ENCODE peak calls at places on chromosomes 5 and 9, in six cellular contexts. One of them, this sample, is unnamed.

GRCh38 chr5:45521067-45521466 is 175.1 kb downstream of the HCN1 start:
- DNase-seq in brain microvascular endothelial cell: no peak
- DNase-seq in progenitor cell of endocrine pancreas: peak; percentile 28
- DNase-seq in osteoblast: no peak
- DNase-seq in lower leg skin: no peak
- DNase-seq in LoVo: no peak
- DNase-seq in this sample: no peak

GRCh38 chr5:178326054-178326715 is 93.6 kb upstream of the PHYKPL start:
- DNase-seq in LoVo: no peak
- DNase-seq in brain microvascular endothelial cell: no peak
- DNase-seq in osteoblast: no peak
- DNase-seq in lower leg skin: no peak
- DNase-seq in progenitor cell of endocrine pancreas: no peak
- DNase-seq in this sample: no peak

GRCh38 chr9:121835581-121836381 is 184.3 kb downstream of the DAB2IP start:
- DNase-seq in osteoblast: no peak
- DNase-seq in progenitor cell of endocrine pancreas: no peak
- DNase-seq in LoVo: no peak
- DNase-seq in brain microvascular endothelial cell: no peak
- DNase-seq in lower leg skin: no peak
- DNase-seq in this sample: no peak

GRCh38 chr5:14450055-14450524 is 131.5 kb upstream of the OTULINL start:
- DNase-seq in LoVo: no peak
- DNase-seq in osteoblast: no peak
- DNase-seq in progenitor cell of endocrine pancreas: no peak
- DNase-seq in brain microvascular endothelial cell: peak; percentile 97
- DNase-seq in lower leg skin: peak; percentile 75
- DNase-seq in this sample: no peak

GRCh38 chr5:72330712-72331111 is 10.5 kb downstream of the PTCD2 start:
- DNase-seq in LoVo: no peak
- DNase-seq in progenitor cell of endocrine pancreas: no peak
- DNase-seq in lower leg skin: no peak
- DNase-seq in osteoblast: no peak
- DNase-seq in brain microvascular endothelial cell: no peak
- DNase-seq in this sample: no peak

GRCh38 chr9:21616082-21616778 is 134.1 kb upstream of the IFNE start:
- DNase-seq in osteoblast: peak; percentile 86
- DNase-seq in brain microvascular endothelial cell: peak; percentile 95
- DNase-seq in LoVo: peak; percentile 60
- DNase-seq in lower leg skin: no peak
- DNase-seq in progenitor cell of endocrine pancreas: no peak
- DNase-seq in this sample: peak; percentile 56

GRCh38 chr5:149834246-149834855 is 104.2 kb downstream of the PPARGC1B start:
- DNase-seq in osteoblast: peak; percentile 96
- DNase-seq in progenitor cell of endocrine pancreas: peak; percentile 51
- DNase-seq in LoVo: peak; percentile 32
- DNase-seq in brain microvascular endothelial cell: peak; percentile 79
- DNase-seq in lower leg skin: peak; percentile 71
- DNase-seq in this sample: peak; percentile 71

GRCh38 chr5:39200081-39200480 is 19.3 kb downstream of the FYB1 start:
- DNase-seq in progenitor cell of endocrine pancreas: no peak
- DNase-seq in LoVo: no peak
- DNase-seq in osteoblast: no peak
- DNase-seq in brain microvascular endothelial cell: no peak
- DNase-seq in lower leg skin: no peak
- DNase-seq in this sample: no peak

GRCh38 chr5:6472792-6473191 is 24.1 kb downstream of the UBE2QL1 start:
- DNase-seq in osteoblast: no peak
- DNase-seq in LoVo: no peak
- DNase-seq in progenitor cell of endocrine pancreas: no peak
- DNase-seq in lower leg skin: no peak
- DNase-seq in brain microvascular endothelial cell: no peak
- DNase-seq in this sample: no peak

GRCh38 chr5:42898760-42899159 is 87.1 kb upstream of the SELENOP start:
- DNase-seq in LoVo: no peak
- DNase-seq in progenitor cell of endocrine pancreas: no peak
- DNase-seq in brain microvascular endothelial cell: no peak
- DNase-seq in osteoblast: no peak
- DNase-seq in lower leg skin: no peak
- DNase-seq in this sample: no peak

GRCh38 chr9:71249729-71250317 is 128.4 kb upstream of the TRPM3 start:
- DNase-seq in osteoblast: peak; percentile 21
- DNase-seq in LoVo: peak; percentile 54
- DNase-seq in brain microvascular endothelial cell: peak; percentile 67
- DNase-seq in lower leg skin: no peak
- DNase-seq in progenitor cell of endocrine pancreas: no peak
- DNase-seq in this sample: peak; percentile 76

GRCh38 chr5:73764586-73764985 is 138.6 kb downstream of the ARHGEF28 start:
- DNase-seq in osteoblast: peak; percentile 78
- DNase-seq in brain microvascular endothelial cell: peak; percentile 70
- DNase-seq in lower leg skin: no peak
- DNase-seq in LoVo: peak; percentile 47
- DNase-seq in progenitor cell of endocrine pancreas: no peak
- DNase-seq in this sample: peak; percentile 84

GRCh38 chr5:17315710-17316221 is 98.3 kb downstream of the BASP1 start:
- DNase-seq in brain microvascular endothelial cell: no peak
- DNase-seq in lower leg skin: no peak
- DNase-seq in osteoblast: peak; percentile 37
- DNase-seq in LoVo: no peak
- DNase-seq in progenitor cell of endocrine pancreas: no peak
- DNase-seq in this sample: no peak

GRCh38 chr5:34903260-34903659 is 12.0 kb downstream of the RAD1 start:
- DNase-seq in progenitor cell of endocrine pancreas: no peak
- DNase-seq in brain microvascular endothelial cell: no peak
- DNase-seq in LoVo: no peak
- DNase-seq in lower leg skin: no peak
- DNase-seq in osteoblast: no peak
- DNase-seq in this sample: no peak

GRCh38 chr5:52738095-52738506 is 49.6 kb upstream of the ITGA1 start:
- DNase-seq in lower leg skin: no peak
- DNase-seq in osteoblast: no peak
- DNase-seq in progenitor cell of endocrine pancreas: no peak
- DNase-seq in LoVo: no peak
- DNase-seq in brain microvascular endothelial cell: peak; percentile 85
- DNase-seq in this sample: no peak

GRCh38 chr5:73969195-73970059 is 343.4 kb downstream of the ARHGEF28 start:
- DNase-seq in brain microvascular endothelial cell: no peak
- DNase-seq in LoVo: no peak
- DNase-seq in lower leg skin: no peak
- DNase-seq in progenitor cell of endocrine pancreas: no peak
- DNase-seq in osteoblast: no peak
- DNase-seq in this sample: no peak

GRCh38 chr5:17248999-17249634 is 31.7 kb downstream of the BASP1 start:
- DNase-seq in osteoblast: peak; percentile 97
- DNase-seq in brain microvascular endothelial cell: peak; percentile 97
- DNase-seq in lower leg skin: peak; percentile 60
- DNase-seq in LoVo: peak; percentile 38
- DNase-seq in progenitor cell of endocrine pancreas: no peak
- DNase-seq in this sample: peak; percentile 87

GRCh38 chr5:10478436-10478835 is 36.8 kb downstream of the ROPN1L start:
- DNase-seq in LoVo: peak; percentile 27
- DNase-seq in progenitor cell of endocrine pancreas: no peak
- DNase-seq in brain microvascular endothelial cell: no peak
- DNase-seq in osteoblast: no peak
- DNase-seq in lower leg skin: no peak
- DNase-seq in this sample: no peak

GRCh38 chr9:113484258-113484730 is 20.8 kb downstream of the RGS3 start:
- DNase-seq in lower leg skin: no peak
- DNase-seq in LoVo: no peak
- DNase-seq in brain microvascular endothelial cell: peak; percentile 11
- DNase-seq in osteoblast: no peak
- DNase-seq in progenitor cell of endocrine pancreas: no peak
- DNase-seq in this sample: no peak

GRCh38 chr9:4985376-4986266 is 549 bp downstream of the JAK2 start:
- DNase-seq in osteoblast: peak; percentile 21
- DNase-seq in progenitor cell of endocrine pancreas: no peak
- DNase-seq in LoVo: peak; percentile 65
- DNase-seq in lower leg skin: peak; percentile 26
- DNase-seq in brain microvascular endothelial cell: peak; percentile 47
- DNase-seq in this sample: peak; percentile 20

GRCh38 chr5:39017504-39017903 is 56.7 kb downstream of the RICTOR start:
- DNase-seq in lower leg skin: no peak
- DNase-seq in LoVo: no peak
- DNase-seq in brain microvascular endothelial cell: no peak
- DNase-seq in progenitor cell of endocrine pancreas: no peak
- DNase-seq in osteoblast: no peak
- DNase-seq in this sample: no peak

GRCh38 chr5:8908055-8908683 is 637.7 kb downstream of the SEMA5A start:
- DNase-seq in progenitor cell of endocrine pancreas: peak; percentile 25
- DNase-seq in brain microvascular endothelial cell: peak; percentile 64
- DNase-seq in lower leg skin: no peak
- DNase-seq in LoVo: peak; percentile 36
- DNase-seq in osteoblast: no peak
- DNase-seq in this sample: peak; percentile 38

GRCh38 chr5:98763001-98763630 is 10.3 kb upstream of the RGMB start:
- DNase-seq in lower leg skin: no peak
- DNase-seq in brain microvascular endothelial cell: peak; percentile 91
- DNase-seq in progenitor cell of endocrine pancreas: no peak
- DNase-seq in LoVo: no peak
- DNase-seq in osteoblast: peak; percentile 92
- DNase-seq in this sample: no peak

GRCh38 chr5:52481216-52481615 is 306.5 kb upstream of the ITGA1 start:
- DNase-seq in brain microvascular endothelial cell: no peak
- DNase-seq in lower leg skin: no peak
- DNase-seq in osteoblast: no peak
- DNase-seq in LoVo: no peak
- DNase-seq in progenitor cell of endocrine pancreas: no peak
- DNase-seq in this sample: no peak

GRCh38 chr9:101465330-101465915 is 29.8 kb upstream of the ALDOB start:
- DNase-seq in progenitor cell of endocrine pancreas: no peak
- DNase-seq in lower leg skin: peak; percentile 79
- DNase-seq in brain microvascular endothelial cell: peak; percentile 53
- DNase-seq in osteoblast: no peak
- DNase-seq in LoVo: peak; percentile 74
- DNase-seq in this sample: peak; percentile 85